ENCODE peak calls at places on chromosomes 12 and 14, in nine cellular contexts. U, Q, X, D, J, K, Z, N and C are unnamed samples.
A peak's percentile ranks its signal among the peaks of the same experiment; 100 is the strongest.

GRCh38 chr14:70317969-70318634 is 41.4 kb downstream of the COX16 start:
- DNase-seq in U (peak; percentile 9), Q (peak; percentile 82), J (no peak), K (peak; percentile 60), Z (no peak), D (no peak), N (no peak), X (no peak), C (peak; percentile 27)

GRCh38 chr14:25037032-25037431 is 12.9 kb downstream of the STXBP6 start:
- DNase-seq in X (no peak), Q (no peak), D (no peak), K (no peak), Z (no peak), N (no peak), U (no peak), J (no peak), C (no peak)

GRCh38 chr12:16063728-16064127 is 152.6 kb downstream of the DERA start:
- DNase-seq in Z (no peak), X (no peak), Q (peak; percentile 40), N (no peak), J (no peak), U (no peak), K (no peak), D (no peak), C (no peak)

GRCh38 chr12:7142057-7142644 is 12.0 kb downstream of the CLSTN3 start:
- DNase-seq in Z (no peak), Q (peak; percentile 58), K (no peak), U (peak; percentile 70), J (no peak), D (no peak), X (no peak), N (no peak), C (no peak)

GRCh38 chr14:95922080-95922479 is 45.4 kb downstream of the TUNAR start:
- DNase-seq in U (no peak), K (no peak), J (no peak), D (no peak), Q (no peak), X (no peak), Z (no peak), N (no peak), C (no peak)

GRCh38 chr14:37641117-37641516 is 45.7 kb downstream of the TTC6 start:
- DNase-seq in K (no peak), U (no peak), X (no peak), D (no peak), Z (no peak), J (no peak), Q (no peak), N (no peak), C (no peak)

GRCh38 chr12:88944403-88944802 is 364.1 kb upstream of the KITLG start:
- DNase-seq in X (no peak), Q (peak; percentile 53), K (no peak), J (no peak), U (no peak), N (no peak), Z (no peak), D (no peak), C (no peak)

GRCh38 chr12:124837958-124838803 is 25.5 kb downstream of the SCARB1 start:
- DNase-seq in D (no peak), J (peak; percentile 80), K (peak; percentile 91), Z (peak; percentile 81), X (peak; percentile 95), N (peak; percentile 69), U (no peak), Q (peak; percentile 97), C (peak; percentile 87)

GRCh38 chr14:33699300-33699699 is 251.6 kb downstream of the EGLN3 start:
- DNase-seq in J (no peak), D (no peak), X (no peak), Q (no peak), K (no peak), N (no peak), Z (no peak), U (no peak), C (no peak)

GRCh38 chr12:43903686-43904085 is 67.8 kb downstream of the TMEM117 start:
- DNase-seq in K (no peak), N (no peak), U (no peak), J (no peak), Q (no peak), Z (no peak), X (no peak), D (no peak), C (no peak)

GRCh38 chr12:65937181-65937641 is 112.9 kb downstream of the HMGA2 start:
- DNase-seq in N (no peak), J (no peak), K (no peak), Z (no peak), Q (no peak), X (no peak), D (no peak), U (no peak), C (no peak)

GRCh38 chr12:69239922-69240624 is 704 bp downstream of the CPSF6 start:
- DNase-seq in K (peak; percentile 48), U (peak; percentile 71), Q (peak; percentile 47), D (no peak), X (no peak), Z (peak; percentile 43), N (peak; percentile 76), J (peak; percentile 52), C (peak; percentile 52)

GRCh38 chr12:62632521-62632920 is 165.9 kb downstream of the MON2 start:
- DNase-seq in K (peak; percentile 24), N (peak; percentile 73), Q (peak; percentile 65), D (no peak), J (peak; percentile 56), X (no peak), U (no peak), Z (peak; percentile 61), C (peak; percentile 41)

GRCh38 chr14:87522575-87522974 is 470.4 kb downstream of the GALC start:
- DNase-seq in J (no peak), Q (no peak), X (no peak), D (no peak), K (peak; percentile 18), N (no peak), U (peak; percentile 11), Z (no peak), C (no peak)

GRCh38 chr14:61861320-61861865 is 99.2 kb downstream of the SNAPC1 start:
- DNase-seq in Z (no peak), X (no peak), N (no peak), J (no peak), Q (no peak), D (no peak), K (no peak), U (no peak), C (no peak)

GRCh38 chr14:38108681-38109080 is 99.0 kb upstream of the SSTR1 start:
- DNase-seq in X (no peak), K (no peak), N (no peak), Z (no peak), Q (no peak), U (no peak), D (no peak), J (no peak), C (no peak)

GRCh38 chr12:96368233-96368632 is 32.0 kb downstream of the CDK17 start:
- DNase-seq in Z (peak; percentile 26), Q (peak; percentile 38), N (no peak), K (no peak), X (no peak), U (no peak), D (no peak), J (no peak), C (peak; percentile 33)

GRCh38 chr14:31229638-31230229 is 22.1 kb upstream of the HECTD1 start:
- DNase-seq in J (peak; percentile 56), N (no peak), X (peak; percentile 94), Q (peak; percentile 99), Z (peak; percentile 41), U (no peak), K (peak; percentile 86), D (peak; percentile 12), C (peak; percentile 46)

GRCh38 chr12:64181504-64182291 is 40.4 kb downstream of the KICS2 start:
- DNase-seq in Q (peak; percentile 92), D (no peak), N (no peak), X (peak; percentile 79), J (peak; percentile 19), Z (peak; percentile 29), K (peak; percentile 40), U (no peak), C (peak; percentile 58)

GRCh38 chr14:80982711-80983110 is 27.3 kb downstream of the TSHR start:
- DNase-seq in X (no peak), Q (no peak), J (no peak), Z (no peak), U (no peak), K (no peak), D (no peak), N (no peak), C (no peak)

DNA sequence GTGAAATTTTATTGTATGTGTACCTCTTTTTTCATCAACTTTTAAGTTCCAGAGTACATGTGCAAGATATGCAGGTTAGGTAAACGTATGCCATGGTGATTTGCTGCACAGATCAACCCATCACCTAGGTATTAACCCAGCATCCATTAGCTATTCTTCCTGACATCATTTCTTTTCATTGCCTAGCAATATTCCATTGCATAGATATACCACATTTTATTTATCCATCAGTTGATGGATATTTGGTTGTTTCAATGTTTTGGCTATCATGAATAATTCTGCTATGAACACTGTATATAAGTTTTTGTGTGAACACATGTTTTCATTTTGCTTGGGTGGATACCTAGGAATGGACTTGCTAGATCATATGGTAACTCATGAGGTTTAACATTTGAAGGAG is 439.9 kb upstream of the SOX5 start:
- DNase-seq in Z (no peak), D (no peak), N (no peak), Q (no peak), X (no peak), K (no peak), J (no peak), U (no peak), C (no peak)
- TF ChIP-seq CTCF in Z (no peak), D (no peak), N (no peak), Q (no peak), X (no peak), K (no peak), J (no peak), U (no peak), C (no peak)

DNA sequence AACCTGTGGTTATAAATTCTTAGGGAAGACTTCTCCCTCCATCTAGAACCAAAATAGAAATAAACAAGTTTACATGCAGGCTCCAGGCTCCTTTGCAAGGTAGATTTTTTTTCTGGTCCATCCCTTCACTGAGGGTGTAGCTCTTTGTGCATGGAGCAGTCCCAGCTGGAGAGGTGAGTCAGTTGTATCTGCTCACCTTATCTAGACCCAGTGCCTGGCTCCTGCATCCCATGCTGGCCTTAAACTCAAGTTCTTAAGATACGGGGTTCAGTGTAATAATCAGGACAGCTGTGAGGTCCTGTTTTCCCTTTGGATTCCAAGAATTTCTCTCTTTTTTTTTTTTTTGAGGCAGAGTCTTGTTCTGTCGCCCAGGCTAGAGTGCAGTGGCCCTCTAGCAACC is 14.8 kb downstream of the ATP6V0A2 start:
- DNase-seq in J (no peak), Q (no peak), U (no peak), N (no peak), Z (no peak), X (no peak), K (no peak), D (no peak), C (no peak)
- H3K36me3 ChIP-seq in J (peaks cover 96% of the 10 kb centered on the region), Q (peaks cover 52% of the 10 kb centered on the region), U (peaks cover 90% of the 10 kb centered on the region), N (peaks cover 95% of the 10 kb centered on the region), Z (peaks cover 85% of the 10 kb centered on the region), X (peaks cover 47% of the 10 kb centered on the region), K (no peaks in the 10 kb centered on the region), D (peaks cover 98% of the 10 kb centered on the region), C (no peaks in the 10 kb centered on the region)

GRCh38 chr12:53617700-53618099 is 8.5 kb downstream of the ATF7 start:
- DNase-seq in Z (no peak), N (no peak), U (no peak), X (no peak), K (no peak), D (no peak), J (no peak), Q (no peak), C (no peak)
- H3K27ac ChIP-seq in Z (peak overlapping the region; percentile 67), N (peak overlapping the region; percentile 61), U (peak overlapping the region; percentile 77), X (no peak overlapping the region), K (no peak overlapping the region), D (peak overlapping the region; percentile 52), J (peak overlapping the region; percentile 34), Q (no peak overlapping the region), C (peak overlapping the region; percentile 61)

GRCh38 chr14:52131640-52132320 is 62.9 kb upstream of the NID2 start:
- DNase-seq in Q (peak; percentile 98), N (peak; percentile 63), U (peak; percentile 57), K (peak; percentile 81), X (no peak), Z (peak; percentile 65), J (peak; percentile 57), D (no peak), C (peak; percentile 54)
- TF ChIP-seq CTCF in Q (peak; percentile 71), N (peak; percentile 84), U (peak; percentile 81), K (peak; percentile 21), X (peak; percentile 88), Z (peak; percentile 83), J (peak; percentile 60), D (peak; percentile 39), C (peak; percentile 59)